ENCODE peak calls at places on chromosomes 5 and 9, in six cellular contexts. One of them, this sample, is unnamed.

GRCh38 chr5:135559342-135559741 is 19.4 kb downstream of the CXCL14 start:
- DNase-seq in IMR-90: peak; percentile 10
- DNase-seq in fibroblast of the aortic adventitia: peak; percentile 13
- DNase-seq in HS-27A: no peak
- DNase-seq in germinal center: no peak
- DNase-seq in AG09309: no peak
- DNase-seq in this sample: no peak

GRCh38 chr5:127206320-127207113 is 84.1 kb upstream of the MEGF10 start:
- DNase-seq in IMR-90: peak; percentile 77
- DNase-seq in fibroblast of the aortic adventitia: peak; percentile 95
- DNase-seq in HS-27A: peak; percentile 35
- DNase-seq in germinal center: no peak
- DNase-seq in AG09309: peak; percentile 21
- DNase-seq in this sample: no peak

GRCh38 chr9:13615660-13616615 is 336.4 kb upstream of the MPDZ start:
- DNase-seq in IMR-90: no peak
- DNase-seq in fibroblast of the aortic adventitia: peak; percentile 65
- DNase-seq in HS-27A: no peak
- DNase-seq in germinal center: no peak
- DNase-seq in AG09309: no peak
- DNase-seq in this sample: no peak

GRCh38 chr5:10502578-10502977 is 60.9 kb downstream of the ROPN1L start:
- DNase-seq in IMR-90: no peak
- DNase-seq in fibroblast of the aortic adventitia: no peak
- DNase-seq in HS-27A: no peak
- DNase-seq in germinal center: no peak
- DNase-seq in AG09309: no peak
- DNase-seq in this sample: no peak

GRCh38 chr5:15703901-15704300 is 203.9 kb downstream of the FBXL7 start:
- DNase-seq in IMR-90: no peak
- DNase-seq in fibroblast of the aortic adventitia: no peak
- DNase-seq in HS-27A: no peak
- DNase-seq in germinal center: no peak
- DNase-seq in AG09309: no peak
- DNase-seq in this sample: no peak

GRCh38 chr5:3828761-3829160 is 233.1 kb downstream of the IRX1 start:
- DNase-seq in IMR-90: no peak
- DNase-seq in fibroblast of the aortic adventitia: no peak
- DNase-seq in HS-27A: no peak
- DNase-seq in germinal center: no peak
- DNase-seq in AG09309: no peak
- DNase-seq in this sample: no peak

GRCh38 chr5:139396691-139397090 is 1.8 kb upstream of the PROB1 start:
- DNase-seq in IMR-90: no peak
- DNase-seq in fibroblast of the aortic adventitia: no peak
- DNase-seq in HS-27A: no peak
- DNase-seq in germinal center: no peak
- DNase-seq in AG09309: no peak
- DNase-seq in this sample: no peak

GRCh38 chr9:90508940-90509339 is 133.7 kb downstream of the DIRAS2 start:
- DNase-seq in IMR-90: no peak
- DNase-seq in fibroblast of the aortic adventitia: no peak
- DNase-seq in HS-27A: no peak
- DNase-seq in germinal center: no peak
- DNase-seq in AG09309: no peak
- DNase-seq in this sample: no peak

GRCh38 chr5:43061352-43061751 is 21.2 kb upstream of the ANXA2R start:
- DNase-seq in IMR-90: no peak
- DNase-seq in fibroblast of the aortic adventitia: peak; percentile 68
- DNase-seq in HS-27A: no peak
- DNase-seq in germinal center: no peak
- DNase-seq in AG09309: no peak
- DNase-seq in this sample: no peak

GRCh38 chr5:146825033-146825432 is 53.5 kb downstream of the PPP2R2B start:
- DNase-seq in IMR-90: peak; percentile 11
- DNase-seq in fibroblast of the aortic adventitia: peak; percentile 46
- DNase-seq in HS-27A: no peak
- DNase-seq in germinal center: no peak
- DNase-seq in AG09309: no peak
- DNase-seq in this sample: no peak

This sample was measured in naive B cell.